ENCODE peak calls at places on chromosomes 7 and 10, in ten cellular contexts. One of them, this sample, is unnamed.

GRCh38 chr7:150978136-150978789 is at the start of gene KCNH2:
- DNase-seq in activated CD8-positive, alpha-beta T cell treated with anti-CD3 and anti-CD28 coated beads for 36 hours: no peak
- DNase-seq in GM23338: peak; percentile 88
- DNase-seq in NB4: peak; percentile 66
- DNase-seq in tibial nerve: no peak
- DNase-seq in stomach: no peak
- DNase-seq in sigmoid colon: peak; percentile 84
- DNase-seq in uterus: peak; percentile 52
- DNase-seq in psoas muscle: no peak
- DNase-seq in lower leg skin: no peak
- DNase-seq in this sample: no peak

GRCh38 chr10:1201010-1201807 is 145.0 kb downstream of the WDR37 start:
- DNase-seq in sigmoid colon: no peak
- DNase-seq in psoas muscle: no peak
- DNase-seq in tibial nerve: no peak
- DNase-seq in stomach: no peak
- DNase-seq in lower leg skin: peak; percentile 46
- DNase-seq in uterus: no peak
- DNase-seq in GM23338: no peak
- DNase-seq in activated CD8-positive, alpha-beta T cell treated with anti-CD3 and anti-CD28 coated beads for 36 hours: no peak
- DNase-seq in NB4: no peak
- DNase-seq in this sample: no peak

GRCh38 chr10:71069909-71070666 is 142.3 kb upstream of the UNC5B start:
- DNase-seq in psoas muscle: no peak
- DNase-seq in activated CD8-positive, alpha-beta T cell treated with anti-CD3 and anti-CD28 coated beads for 36 hours: no peak
- DNase-seq in tibial nerve: no peak
- DNase-seq in stomach: no peak
- DNase-seq in GM23338: no peak
- DNase-seq in uterus: no peak
- DNase-seq in NB4: no peak
- DNase-seq in lower leg skin: no peak
- DNase-seq in sigmoid colon: no peak
- DNase-seq in this sample: no peak

GRCh38 chr10:128811943-128812342 is 655.1 kb upstream of the MGMT start:
- DNase-seq in NB4: no peak
- DNase-seq in GM23338: no peak
- DNase-seq in tibial nerve: no peak
- DNase-seq in activated CD8-positive, alpha-beta T cell treated with anti-CD3 and anti-CD28 coated beads for 36 hours: no peak
- DNase-seq in uterus: peak; percentile 66
- DNase-seq in sigmoid colon: peak; percentile 85
- DNase-seq in lower leg skin: peak; percentile 76
- DNase-seq in psoas muscle: peak; percentile 41
- DNase-seq in stomach: no peak
- DNase-seq in this sample: no peak

GRCh38 chr10:93219347-93219746 is 145.7 kb downstream of the CYP26A1 start:
- DNase-seq in sigmoid colon: no peak
- DNase-seq in uterus: no peak
- DNase-seq in lower leg skin: no peak
- DNase-seq in GM23338: no peak
- DNase-seq in psoas muscle: no peak
- DNase-seq in tibial nerve: no peak
- DNase-seq in activated CD8-positive, alpha-beta T cell treated with anti-CD3 and anti-CD28 coated beads for 36 hours: no peak
- DNase-seq in stomach: no peak
- DNase-seq in NB4: no peak
- DNase-seq in this sample: no peak

GRCh38 chr7:132225216-132226030 is 350.8 kb downstream of the PLXNA4 start:
- DNase-seq in uterus: no peak
- DNase-seq in stomach: peak; percentile 66
- DNase-seq in activated CD8-positive, alpha-beta T cell treated with anti-CD3 and anti-CD28 coated beads for 36 hours: no peak
- DNase-seq in tibial nerve: no peak
- DNase-seq in lower leg skin: no peak
- DNase-seq in psoas muscle: peak; percentile 30
- DNase-seq in GM23338: no peak
- DNase-seq in sigmoid colon: no peak
- DNase-seq in NB4: no peak
- DNase-seq in this sample: no peak

GRCh38 chr7:21616796-21617436 is 74.1 kb downstream of the DNAH11 start:
- DNase-seq in lower leg skin: no peak
- DNase-seq in tibial nerve: no peak
- DNase-seq in NB4: no peak
- DNase-seq in activated CD8-positive, alpha-beta T cell treated with anti-CD3 and anti-CD28 coated beads for 36 hours: no peak
- DNase-seq in stomach: no peak
- DNase-seq in GM23338: no peak
- DNase-seq in psoas muscle: no peak
- DNase-seq in sigmoid colon: no peak
- DNase-seq in uterus: no peak
- DNase-seq in this sample: no peak

GRCh38 chr10:11208908-11209809 is 191.5 kb downstream of the CELF2 start:
- DNase-seq in psoas muscle: no peak
- DNase-seq in uterus: no peak
- DNase-seq in stomach: no peak
- DNase-seq in GM23338: no peak
- DNase-seq in lower leg skin: no peak
- DNase-seq in tibial nerve: no peak
- DNase-seq in NB4: no peak
- DNase-seq in sigmoid colon: no peak
- DNase-seq in activated CD8-positive, alpha-beta T cell treated with anti-CD3 and anti-CD28 coated beads for 36 hours: peak; percentile 78
- DNase-seq in this sample: no peak

GRCh38 chr10:17227367-17228080 is 517 bp upstream of the VIM start:
- DNase-seq in uterus: no peak
- DNase-seq in NB4: peak; percentile 42
- DNase-seq in lower leg skin: no peak
- DNase-seq in sigmoid colon: no peak
- DNase-seq in GM23338: peak; percentile 46
- DNase-seq in tibial nerve: no peak
- DNase-seq in activated CD8-positive, alpha-beta T cell treated with anti-CD3 and anti-CD28 coated beads for 36 hours: peak; percentile 41
- DNase-seq in stomach: no peak
- DNase-seq in psoas muscle: no peak
- DNase-seq in this sample: no peak

GRCh38 chr7:70785427-70785826 is 346.5 kb upstream of the GALNT17 start:
- DNase-seq in tibial nerve: no peak
- DNase-seq in psoas muscle: no peak
- DNase-seq in activated CD8-positive, alpha-beta T cell treated with anti-CD3 and anti-CD28 coated beads for 36 hours: no peak
- DNase-seq in NB4: no peak
- DNase-seq in uterus: no peak
- DNase-seq in lower leg skin: no peak
- DNase-seq in stomach: no peak
- DNase-seq in GM23338: no peak
- DNase-seq in sigmoid colon: no peak
- DNase-seq in this sample: no peak

GRCh38 chr7:44107961-44108767 is 4.0 kb downstream of the AEBP1 start:
- DNase-seq in activated CD8-positive, alpha-beta T cell treated with anti-CD3 and anti-CD28 coated beads for 36 hours: no peak
- DNase-seq in stomach: no peak
- DNase-seq in tibial nerve: no peak
- DNase-seq in GM23338: no peak
- DNase-seq in sigmoid colon: no peak
- DNase-seq in lower leg skin: no peak
- DNase-seq in psoas muscle: no peak
- DNase-seq in uterus: no peak
- DNase-seq in NB4: no peak
- DNase-seq in this sample: no peak

DNA sequence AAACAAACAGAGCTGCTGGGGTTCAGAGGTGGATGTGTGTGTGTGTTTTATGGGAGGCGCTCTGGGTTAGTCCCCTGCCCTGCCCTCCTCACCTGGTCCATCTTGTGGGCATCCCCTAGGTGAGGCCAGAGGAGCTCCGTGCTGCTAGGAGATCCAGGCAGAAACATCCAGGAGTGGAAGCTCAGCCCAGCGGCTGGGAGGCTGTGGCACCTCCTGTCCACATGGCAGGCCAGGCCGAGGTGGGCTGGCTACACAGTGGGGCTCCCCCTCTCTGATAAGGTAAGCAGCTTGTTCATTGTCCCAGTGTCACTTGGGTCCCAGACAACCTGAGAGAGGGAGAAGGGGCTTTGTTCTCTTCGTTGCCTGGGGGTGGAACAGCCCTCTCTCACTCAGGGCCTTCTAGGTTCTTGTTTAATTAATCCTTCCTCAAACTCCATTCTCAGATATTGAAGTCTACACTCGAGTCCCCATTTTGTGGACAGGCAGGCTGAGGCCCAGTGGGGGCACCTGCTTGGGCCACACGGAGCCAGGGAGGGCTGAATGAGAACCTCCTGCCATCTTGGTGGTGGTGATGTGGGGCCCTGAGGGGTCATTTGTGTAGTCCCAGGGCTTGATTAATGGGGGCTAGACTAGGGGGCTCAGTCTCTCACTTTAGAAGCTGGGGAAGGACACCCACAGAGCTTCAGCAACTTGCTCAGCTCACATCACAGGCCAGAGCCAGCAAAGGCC is 216.8 kb upstream of the GPR26 start:
- DNase-seq in tibial nerve: no peak
- DNase-seq in NB4: no peak
- DNase-seq in activated CD8-positive, alpha-beta T cell treated with anti-CD3 and anti-CD28 coated beads for 36 hours: no peak
- DNase-seq in uterus: no peak
- DNase-seq in stomach: no peak
- DNase-seq in psoas muscle: no peak
- DNase-seq in sigmoid colon: peak; percentile 48
- DNase-seq in lower leg skin: no peak
- DNase-seq in GM23338: no peak
- DNase-seq in this sample: no peak
- TF ChIP-seq CTCF in tibial nerve: no peak
- TF ChIP-seq CTCF in NB4: no peak
- TF ChIP-seq CTCF in activated CD8-positive, alpha-beta T cell treated with anti-CD3 and anti-CD28 coated beads for 36 hours: no peak
- TF ChIP-seq CTCF in uterus: no peak
- TF ChIP-seq CTCF in stomach: no peak
- TF ChIP-seq CTCF in psoas muscle: no peak
- TF ChIP-seq CTCF in sigmoid colon: no peak
- TF ChIP-seq CTCF in lower leg skin: no peak
- TF ChIP-seq CTCF in GM23338: no peak
- TF ChIP-seq CTCF in this sample: no peak

DNA sequence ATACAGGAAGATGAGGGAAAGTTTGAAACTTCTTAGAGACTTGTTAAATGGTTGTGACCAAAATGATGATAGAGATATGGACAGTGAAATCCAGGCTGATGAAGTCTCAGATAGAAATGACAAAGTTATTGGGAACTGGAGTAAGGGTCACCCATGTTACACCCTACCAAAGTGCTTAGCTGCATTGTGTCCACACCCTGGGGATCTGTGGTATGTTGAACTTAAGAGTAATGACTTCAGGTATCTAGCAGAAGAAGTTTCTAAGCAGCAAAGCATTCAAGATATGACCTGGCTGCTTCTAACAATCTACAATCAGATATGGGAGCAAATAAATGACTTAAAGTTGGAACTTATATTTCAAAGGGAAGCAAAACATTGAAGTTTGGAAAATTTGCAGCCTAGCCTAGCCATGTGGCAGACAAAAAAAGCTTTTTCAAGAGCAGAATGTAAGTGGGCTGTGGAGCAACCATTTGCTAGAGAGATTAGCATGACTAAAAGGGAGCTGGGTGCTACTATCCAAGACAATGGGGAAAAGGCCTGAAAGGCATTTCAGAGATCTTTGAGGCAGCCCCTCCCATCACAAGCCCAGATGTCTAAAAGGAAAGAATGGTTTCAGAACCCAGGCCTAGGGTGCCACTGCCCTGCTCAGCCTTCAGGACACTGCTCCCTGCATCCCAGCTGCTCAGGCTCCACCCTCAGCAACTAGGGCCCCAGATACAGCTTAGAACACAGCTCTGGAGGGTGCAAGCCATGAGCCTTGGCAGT is 24.5 kb downstream of the PNLIPRP3 start:
- DNase-seq in lower leg skin: no peak
- DNase-seq in stomach: no peak
- DNase-seq in activated CD8-positive, alpha-beta T cell treated with anti-CD3 and anti-CD28 coated beads for 36 hours: no peak
- DNase-seq in uterus: no peak
- DNase-seq in sigmoid colon: no peak
- DNase-seq in GM23338: peak; percentile 87
- DNase-seq in tibial nerve: no peak
- DNase-seq in NB4: no peak
- DNase-seq in psoas muscle: no peak
- DNase-seq in this sample: no peak
- TF ChIP-seq CTCF in lower leg skin: no peak
- TF ChIP-seq CTCF in stomach: no peak
- TF ChIP-seq CTCF in activated CD8-positive, alpha-beta T cell treated with anti-CD3 and anti-CD28 coated beads for 36 hours: no peak
- TF ChIP-seq CTCF in uterus: no peak
- TF ChIP-seq CTCF in sigmoid colon: no peak
- TF ChIP-seq CTCF in GM23338: no peak
- TF ChIP-seq CTCF in tibial nerve: no peak
- TF ChIP-seq CTCF in NB4: no peak
- TF ChIP-seq CTCF in psoas muscle: no peak
- TF ChIP-seq CTCF in this sample: no peak

DNA sequence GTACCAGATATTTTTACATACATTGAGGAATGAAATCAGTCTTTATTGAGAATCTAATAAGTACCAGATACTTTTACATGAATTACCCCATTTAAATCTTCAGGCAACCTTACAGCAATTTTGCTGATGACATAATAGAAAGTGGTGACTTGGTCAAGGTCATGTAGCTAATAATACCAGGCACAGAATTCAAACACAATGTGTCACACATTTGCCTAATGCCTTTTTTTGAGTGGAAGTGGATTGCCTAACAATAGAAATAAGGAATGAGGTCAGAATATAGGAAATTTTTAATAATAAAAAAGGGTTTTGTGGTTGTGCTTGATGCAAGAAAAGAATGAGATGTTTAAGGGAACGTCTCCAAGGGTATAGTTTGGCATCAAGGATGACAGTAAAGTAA is 466.6 kb upstream of the IGFBP3 start:
- DNase-seq in GM23338: no peak
- DNase-seq in activated CD8-positive, alpha-beta T cell treated with anti-CD3 and anti-CD28 coated beads for 36 hours: no peak
- DNase-seq in NB4: no peak
- DNase-seq in stomach: no peak
- DNase-seq in uterus: no peak
- DNase-seq in psoas muscle: no peak
- DNase-seq in tibial nerve: no peak
- DNase-seq in lower leg skin: no peak
- DNase-seq in sigmoid colon: no peak
- DNase-seq in this sample: no peak
- TF ChIP-seq CTCF in GM23338: no peak
- TF ChIP-seq CTCF in activated CD8-positive, alpha-beta T cell treated with anti-CD3 and anti-CD28 coated beads for 36 hours: no peak
- TF ChIP-seq CTCF in NB4: no peak
- TF ChIP-seq CTCF in stomach: no peak
- TF ChIP-seq CTCF in uterus: no peak
- TF ChIP-seq CTCF in psoas muscle: no peak
- TF ChIP-seq CTCF in tibial nerve: no peak
- TF ChIP-seq CTCF in lower leg skin: no peak
- TF ChIP-seq CTCF in sigmoid colon: no peak
- TF ChIP-seq CTCF in this sample: no peak

DNA sequence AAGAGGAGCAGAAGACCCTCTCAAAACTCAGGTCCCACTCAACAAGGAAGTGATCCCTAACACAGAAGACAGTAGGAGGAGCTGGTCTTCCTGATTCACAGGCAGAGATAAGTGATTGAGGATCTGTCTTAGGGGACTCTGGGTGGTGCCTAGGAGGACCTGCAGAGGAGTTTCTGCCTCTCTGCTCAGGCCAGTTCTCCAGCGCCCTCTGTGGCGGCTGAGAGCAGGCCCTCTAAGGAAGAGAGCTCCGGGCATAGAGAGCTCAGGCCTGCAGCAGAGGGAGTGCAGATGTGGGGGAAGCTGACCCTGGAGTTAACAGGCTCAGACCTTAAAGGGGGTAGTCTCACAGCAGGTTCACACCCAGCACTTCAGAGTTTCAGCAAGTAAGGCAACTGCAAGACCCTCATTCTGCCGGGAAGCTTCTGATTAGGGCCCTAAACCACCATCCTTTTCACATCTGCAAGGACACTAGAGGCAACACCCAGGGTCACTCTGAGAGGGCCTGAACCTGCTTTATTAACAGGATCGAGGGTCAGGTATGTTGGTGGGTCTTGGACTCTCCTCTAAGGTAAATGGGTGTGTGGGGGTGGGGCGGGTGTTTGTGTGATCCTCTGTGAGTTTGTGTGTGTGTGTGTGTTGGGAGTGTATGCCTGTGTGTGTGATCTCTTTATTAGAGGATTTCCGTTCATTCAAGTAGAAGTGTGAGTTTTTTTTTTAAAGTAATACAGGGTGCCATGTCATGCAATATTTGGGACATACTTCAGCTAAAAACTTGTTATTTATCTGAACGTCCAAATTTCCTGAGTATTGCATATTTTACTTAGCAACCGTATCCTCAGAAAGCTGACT is 57.6 kb upstream of the TARP start:
- DNase-seq in psoas muscle: no peak
- DNase-seq in sigmoid colon: no peak
- DNase-seq in NB4: peak; percentile 87
- DNase-seq in lower leg skin: no peak
- DNase-seq in GM23338: peak; percentile 91
- DNase-seq in stomach: no peak
- DNase-seq in uterus: no peak
- DNase-seq in activated CD8-positive, alpha-beta T cell treated with anti-CD3 and anti-CD28 coated beads for 36 hours: peak; percentile 64
- DNase-seq in tibial nerve: no peak
- DNase-seq in this sample: no peak
- TF ChIP-seq CTCF in psoas muscle: no peak
- TF ChIP-seq CTCF in sigmoid colon: no peak
- TF ChIP-seq CTCF in NB4: peak; percentile 87
- TF ChIP-seq CTCF in lower leg skin: no peak
- TF ChIP-seq CTCF in GM23338: peak; percentile 70
- TF ChIP-seq CTCF in stomach: no peak
- TF ChIP-seq CTCF in uterus: no peak
- TF ChIP-seq CTCF in activated CD8-positive, alpha-beta T cell treated with anti-CD3 and anti-CD28 coated beads for 36 hours: peak; percentile 47
- TF ChIP-seq CTCF in tibial nerve: no peak
- TF ChIP-seq CTCF in this sample: no peak